ENCODE peak calls at places on chromosomes 6 and 20, in five cellular contexts. One of them, this sample, is unnamed.

GRCh38 chr6:91464201-91464600 is 877.3 kb upstream of the MAP3K7 start:
- DNase-seq in trophoblast cell: no peak
- DNase-seq in neuronal stem cell: no peak
- DNase-seq in mesenchymal stem cell: no peak
- DNase-seq in H9: no peak
- DNase-seq in this sample: no peak

GRCh38 chr20:44810391-44811149 is at the start of gene RIMS4:
- DNase-seq in trophoblast cell: no peak
- DNase-seq in H9: peak; percentile 41
- DNase-seq in mesenchymal stem cell: no peak
- DNase-seq in neuronal stem cell: peak; percentile 49
- DNase-seq in this sample: no peak

GRCh38 chr6:13302751-13303667 is 25.3 kb downstream of the TBC1D7 start:
- DNase-seq in trophoblast cell: peak; percentile 87
- DNase-seq in mesenchymal stem cell: peak; percentile 100
- DNase-seq in H9: no peak
- DNase-seq in neuronal stem cell: no peak
- DNase-seq in this sample: peak; percentile 11

GRCh38 chr6:157982580-157983438 is 1.1 kb downstream of the SYNJ2 start:
- DNase-seq in mesenchymal stem cell: peak; percentile 57
- DNase-seq in H9: no peak
- DNase-seq in trophoblast cell: peak; percentile 32
- DNase-seq in neuronal stem cell: no peak
- DNase-seq in this sample: no peak

GRCh38 chr6:5261545-5262109 is 314 bp downstream of the FARS2 start:
- DNase-seq in trophoblast cell: no peak
- DNase-seq in H9: no peak
- DNase-seq in neuronal stem cell: no peak
- DNase-seq in mesenchymal stem cell: no peak
- DNase-seq in this sample: no peak

GRCh38 chr6:45746046-45746445 is 269.6 kb downstream of the CLIC5 start:
- DNase-seq in H9: no peak
- DNase-seq in neuronal stem cell: no peak
- DNase-seq in trophoblast cell: no peak
- DNase-seq in mesenchymal stem cell: no peak
- DNase-seq in this sample: no peak

GRCh38 chr20:47360207-47360488 is 3.6 kb upstream of the ZMYND8 start:
- DNase-seq in trophoblast cell: peak; percentile 84
- DNase-seq in neuronal stem cell: no peak
- DNase-seq in H9: no peak
- DNase-seq in mesenchymal stem cell: peak; percentile 92
- DNase-seq in this sample: no peak

GRCh38 chr20:51531141-51531710 is 11.3 kb downstream of the NFATC2 start:
- DNase-seq in H9: no peak
- DNase-seq in neuronal stem cell: no peak
- DNase-seq in trophoblast cell: peak; percentile 75
- DNase-seq in mesenchymal stem cell: no peak
- DNase-seq in this sample: no peak

GRCh38 chr6:21555197-21555596 is 38.4 kb upstream of the SOX4 start:
- DNase-seq in H9: no peak
- DNase-seq in neuronal stem cell: no peak
- DNase-seq in trophoblast cell: no peak
- DNase-seq in mesenchymal stem cell: no peak
- DNase-seq in this sample: peak; percentile 26

GRCh38 chr6:81984599-81984998 is 232.1 kb upstream of the TENT5A start:
- DNase-seq in H9: no peak
- DNase-seq in neuronal stem cell: no peak
- DNase-seq in trophoblast cell: no peak
- DNase-seq in mesenchymal stem cell: no peak
- DNase-seq in this sample: no peak

GRCh38 chr6:98945311-98946005 is 2.3 kb downstream of the FBXL4 start:
- DNase-seq in H9: no peak
- DNase-seq in trophoblast cell: no peak
- DNase-seq in mesenchymal stem cell: no peak
- DNase-seq in neuronal stem cell: no peak
- DNase-seq in this sample: no peak

GRCh38 chr6:2828629-2829028 is 13.0 kb downstream of the SERPINB1 start:
- DNase-seq in neuronal stem cell: no peak
- DNase-seq in trophoblast cell: no peak
- DNase-seq in H9: no peak
- DNase-seq in mesenchymal stem cell: no peak
- DNase-seq in this sample: no peak

GRCh38 chr20:36830791-36831691 is 44.9 kb upstream of the TLDC2 start:
- DNase-seq in trophoblast cell: no peak
- DNase-seq in neuronal stem cell: no peak
- DNase-seq in mesenchymal stem cell: no peak
- DNase-seq in H9: no peak
- DNase-seq in this sample: no peak

GRCh38 chr20:20568604-20569205 is 143.7 kb downstream of the RALGAPA2 start:
- DNase-seq in neuronal stem cell: peak; percentile 35
- DNase-seq in trophoblast cell: no peak
- DNase-seq in mesenchymal stem cell: peak; percentile 47
- DNase-seq in H9: no peak
- DNase-seq in this sample: no peak

GRCh38 chr6:41571066-41571780 is 25.0 kb downstream of the FOXP4 start:
- DNase-seq in trophoblast cell: no peak
- DNase-seq in mesenchymal stem cell: no peak
- DNase-seq in neuronal stem cell: no peak
- DNase-seq in H9: no peak
- DNase-seq in this sample: no peak

GRCh38 chr6:115643762-115644161 is 416.9 kb downstream of the FRK start:
- DNase-seq in trophoblast cell: peak; percentile 37
- DNase-seq in H9: no peak
- DNase-seq in mesenchymal stem cell: peak; percentile 3
- DNase-seq in neuronal stem cell: no peak
- DNase-seq in this sample: no peak

GRCh38 chr20:51712501-51713212 is 55.5 kb downstream of the ATP9A start:
- DNase-seq in H9: peak; percentile 64
- DNase-seq in mesenchymal stem cell: peak; percentile 30
- DNase-seq in trophoblast cell: peak; percentile 12
- DNase-seq in neuronal stem cell: no peak
- DNase-seq in this sample: no peak

GRCh38 chr20:25293507-25293906 is 45.6 kb downstream of the PYGB start:
- DNase-seq in mesenchymal stem cell: no peak
- DNase-seq in neuronal stem cell: no peak
- DNase-seq in trophoblast cell: no peak
- DNase-seq in H9: no peak
- DNase-seq in this sample: no peak

GRCh38 chr6:83908813-83909212 is 49.3 kb downstream of the CYB5R4 start:
- DNase-seq in neuronal stem cell: no peak
- DNase-seq in mesenchymal stem cell: no peak
- DNase-seq in trophoblast cell: no peak
- DNase-seq in H9: no peak
- DNase-seq in this sample: no peak

GRCh38 chr20:58142843-58143185 is 85.6 kb downstream of the ANKRD60 start:
- DNase-seq in H9: peak; percentile 15
- DNase-seq in neuronal stem cell: no peak
- DNase-seq in mesenchymal stem cell: no peak
- DNase-seq in trophoblast cell: peak; percentile 21
- DNase-seq in this sample: no peak
- H2BK12ac ChIP-seq in H9: no peak overlapping the region
- H2BK12ac ChIP-seq in neuronal stem cell: no peak overlapping the region
- H2BK12ac ChIP-seq in mesenchymal stem cell: no peak overlapping the region
- H2BK12ac ChIP-seq in trophoblast cell: no peak overlapping the region
- H2BK12ac ChIP-seq in this sample: no peak overlapping the region

GRCh38 chr6:389622-390021 is 1.9 kb upstream of the IRF4 start:
- DNase-seq in mesenchymal stem cell: no peak
- DNase-seq in trophoblast cell: no peak
- DNase-seq in H9: no peak
- DNase-seq in neuronal stem cell: no peak
- DNase-seq in this sample: no peak

GRCh38 chr6:390914-391558 is 516 bp upstream of the IRF4 start:
- DNase-seq in neuronal stem cell: peak; percentile 31
- DNase-seq in mesenchymal stem cell: no peak
- DNase-seq in H9: peak; percentile 71
- DNase-seq in trophoblast cell: no peak
- DNase-seq in this sample: peak; percentile 77

GRCh38 chr6:393391-394221 is 2.1 kb downstream of the IRF4 start:
- DNase-seq in mesenchymal stem cell: no peak
- DNase-seq in neuronal stem cell: no peak
- DNase-seq in trophoblast cell: no peak
- DNase-seq in H9: no peak
- DNase-seq in this sample: no peak

GRCh38 chr6:392441-393390 is 1.2 kb downstream of the IRF4 start:
- DNase-seq in H9: no peak
- DNase-seq in mesenchymal stem cell: no peak
- DNase-seq in neuronal stem cell: peak; percentile 29
- DNase-seq in trophoblast cell: no peak
- DNase-seq in this sample: no peak

DNA sequence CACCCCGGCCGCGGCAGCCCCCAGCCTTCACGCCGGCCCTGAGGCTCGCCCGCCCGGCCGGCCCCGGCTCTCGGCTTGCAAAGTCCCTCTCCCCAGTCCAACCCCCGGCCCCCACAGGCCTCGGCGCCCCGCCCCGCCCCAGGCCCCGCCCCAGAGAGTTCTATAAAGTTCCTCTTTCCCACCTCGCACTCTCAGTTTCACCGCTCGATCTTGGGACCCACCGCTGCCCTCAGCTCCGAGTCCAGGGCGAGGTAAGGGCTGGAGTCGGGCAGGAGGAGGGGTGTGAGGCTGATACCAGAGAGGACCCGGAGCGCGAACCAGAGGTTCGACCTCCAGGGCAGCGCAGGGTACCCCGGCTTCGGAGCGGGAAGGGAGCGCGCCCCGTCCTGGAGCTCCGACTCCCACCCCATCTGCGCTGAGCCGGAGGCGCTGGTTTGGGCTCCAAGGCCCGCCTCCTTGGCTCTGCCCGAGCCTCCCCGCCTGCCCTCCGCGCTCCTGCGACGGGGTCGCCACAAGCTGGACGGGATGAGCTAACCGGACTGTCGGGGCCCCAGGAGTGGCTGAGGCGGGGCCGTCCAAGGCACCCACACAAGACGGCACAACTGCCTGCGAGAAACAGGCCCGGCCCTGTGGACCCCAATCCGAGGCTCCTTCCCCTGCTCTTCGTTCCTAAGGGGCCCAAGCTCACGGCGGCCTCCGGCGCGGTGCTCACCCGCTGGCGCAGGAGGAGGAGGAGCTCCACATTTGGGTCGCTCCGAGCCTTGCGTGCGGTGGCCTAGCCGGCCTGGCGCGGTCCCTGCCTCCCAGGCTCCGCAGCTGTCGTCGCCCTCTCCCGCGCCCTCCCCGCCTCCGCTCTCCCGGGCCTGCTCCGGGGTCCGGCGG is at the start of gene IRF4:
- DNase-seq in H9: peak; percentile 72
- DNase-seq in trophoblast cell: no peak
- DNase-seq in mesenchymal stem cell: no peak
- DNase-seq in neuronal stem cell: peak; percentile 35
- DNase-seq in this sample: peak; percentile 84
- H2BK12ac ChIP-seq in H9: no peak within 1 kb of the TSS
- H2BK12ac ChIP-seq in trophoblast cell: no peak within 1 kb of the TSS
- H2BK12ac ChIP-seq in mesenchymal stem cell: no peak within 1 kb of the TSS
- H2BK12ac ChIP-seq in neuronal stem cell: peak within 1 kb of the TSS; percentile 2
- H2BK12ac ChIP-seq in this sample: no peak within 1 kb of the TSS

GRCh38 chr20:38256966-38257365 is 3.6 kb downstream of the KIAA1755 start:
- DNase-seq in H9: no peak
- DNase-seq in mesenchymal stem cell: no peak
- DNase-seq in trophoblast cell: no peak
- DNase-seq in neuronal stem cell: no peak
- DNase-seq in this sample: no peak
- H2BK12ac ChIP-seq in H9: no peak overlapping the region
- H2BK12ac ChIP-seq in mesenchymal stem cell: no peak overlapping the region
- H2BK12ac ChIP-seq in trophoblast cell: no peak overlapping the region
- H2BK12ac ChIP-seq in neuronal stem cell: no peak overlapping the region
- H2BK12ac ChIP-seq in this sample: no peak overlapping the region

DNA sequence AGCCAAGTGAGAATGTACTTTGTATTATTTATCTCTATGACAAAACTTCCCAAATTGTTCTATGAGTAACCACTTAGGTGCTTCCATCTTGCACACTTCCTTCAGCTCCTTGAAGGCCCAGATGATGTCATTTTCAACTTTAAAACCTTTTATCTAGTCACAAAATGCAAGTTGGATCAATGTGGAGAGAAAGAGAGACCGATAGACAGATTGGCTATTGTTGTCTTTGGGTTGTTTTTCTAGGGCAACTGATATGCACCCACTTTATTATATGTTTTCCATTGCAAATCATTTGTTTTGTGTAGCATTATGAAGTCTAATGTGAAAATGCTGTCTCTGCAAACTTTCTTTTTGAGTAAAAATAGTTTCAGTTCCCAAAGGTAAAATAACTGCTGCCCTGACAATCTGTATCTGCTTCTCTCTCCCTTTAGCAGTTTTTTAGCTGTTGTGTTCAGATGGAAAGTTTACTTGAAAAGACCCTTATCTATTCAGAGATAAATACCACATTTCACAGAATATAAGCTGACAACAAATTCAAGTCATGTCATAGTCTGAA is 73.7 kb upstream of the CITED2 start:
- DNase-seq in H9: no peak
- DNase-seq in trophoblast cell: no peak
- DNase-seq in mesenchymal stem cell: peak; percentile 24
- DNase-seq in neuronal stem cell: no peak
- DNase-seq in this sample: no peak
- H2BK12ac ChIP-seq in H9: no peak overlapping the region
- H2BK12ac ChIP-seq in trophoblast cell: no peak overlapping the region
- H2BK12ac ChIP-seq in mesenchymal stem cell: no peak overlapping the region
- H2BK12ac ChIP-seq in neuronal stem cell: no peak overlapping the region
- H2BK12ac ChIP-seq in this sample: no peak overlapping the region

DNA sequence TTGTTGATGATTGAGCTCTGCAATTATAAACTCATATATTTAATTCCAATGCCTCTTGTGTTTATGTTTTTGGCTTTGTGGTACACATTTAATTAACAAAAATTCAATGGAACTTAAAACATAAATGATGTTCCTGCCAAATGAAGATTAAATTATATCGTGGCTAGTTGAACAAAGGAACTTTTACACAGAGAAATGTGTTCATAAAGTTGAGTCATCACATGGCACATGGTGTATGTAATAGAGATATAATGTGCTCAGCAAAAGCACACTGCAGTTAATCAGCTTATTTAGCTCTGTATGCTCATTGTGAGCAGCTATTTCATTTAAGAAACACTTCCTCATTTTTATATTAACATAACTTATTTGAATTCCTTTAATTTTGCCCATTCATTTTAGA is 1295.6 kb upstream of the CITED2 start:
- DNase-seq in neuronal stem cell: no peak
- DNase-seq in trophoblast cell: no peak
- DNase-seq in H9: no peak
- DNase-seq in mesenchymal stem cell: no peak
- DNase-seq in this sample: no peak
- H2BK12ac ChIP-seq in neuronal stem cell: no peak overlapping the region
- H2BK12ac ChIP-seq in trophoblast cell: no peak overlapping the region
- H2BK12ac ChIP-seq in H9: no peak overlapping the region
- H2BK12ac ChIP-seq in mesenchymal stem cell: no peak overlapping the region
- H2BK12ac ChIP-seq in this sample: no peak overlapping the region

This sample was measured in H1.